ENCODE peak calls at places on chromosomes 5 and 9, in ten cellular contexts. T, P, V, X, B, G, Q, I, H and R are unnamed samples.

GRCh38 chr5:55620009-55620770 is 85.4 kb upstream of the PLPP1 start:
- DNase-seq in T (no peak), P (no peak), V (no peak), X (no peak), B (no peak), G (no peak), Q (no peak), I (no peak), H (no peak), R (no peak)

GRCh38 chr9:3916984-3917383 is 382.9 kb downstream of the GLIS3 start:
- DNase-seq in T (no peak), P (peak; percentile 93), V (peak; percentile 84), X (no peak), B (no peak), G (no peak), Q (no peak), I (no peak), H (no peak), R (peak; percentile 73)

GRCh38 chr9:84738353-84738752 is 68.8 kb downstream of the NTRK2 start:
- DNase-seq in T (no peak), P (no peak), V (no peak), X (no peak), B (no peak), G (no peak), Q (no peak), I (no peak), H (no peak), R (no peak)

GRCh38 chr9:105842023-105842644 is 147.8 kb downstream of the TMEM38B start:
- DNase-seq in T (no peak), P (peak; percentile 59), V (peak; percentile 41), X (peak; percentile 48), B (no peak), G (peak; percentile 19), Q (peak; percentile 56), I (no peak), H (no peak), R (peak; percentile 44)

GRCh38 chr9:112037281-112038016 is 137.6 kb downstream of the SUSD1 start:
- DNase-seq in T (no peak), P (peak; percentile 55), V (peak; percentile 78), X (peak; percentile 96), B (no peak), G (peak; percentile 82), Q (peak; percentile 68), I (no peak), H (no peak), R (peak; percentile 60)

GRCh38 chr9:19470981-19471650 is 62.3 kb downstream of the ACER2 start:
- DNase-seq in T (no peak), P (peak; percentile 36), V (peak; percentile 39), X (no peak), B (no peak), G (no peak), Q (no peak), I (no peak), H (no peak), R (no peak)

GRCh38 chr5:150036513-150036912 is 36.0 kb downstream of the HMGXB3 start:
- DNase-seq in T (peak; percentile 35), P (peak; percentile 94), V (peak; percentile 94), X (no peak), B (peak; percentile 36), G (peak; percentile 94), Q (peak; percentile 99), I (peak; percentile 81), H (no peak), R (peak; percentile 100)

GRCh38 chr5:158716668-158717067 is 383.0 kb downstream of the EBF1 start:
- DNase-seq in T (no peak), P (no peak), V (no peak), X (no peak), B (no peak), G (no peak), Q (no peak), I (no peak), H (no peak), R (no peak)

GRCh38 chr9:115132648-115133047 is 14.7 kb upstream of the TNC start:
- DNase-seq in T (peak; percentile 20), P (peak; percentile 64), V (no peak), X (no peak), B (peak; percentile 40), G (no peak), Q (peak; percentile 85), I (peak; percentile 82), H (no peak), R (peak; percentile 90)

GRCh38 chr9:32738501-32739172 is 44.7 kb upstream of the TMEM215 start:
- DNase-seq in T (no peak), P (no peak), V (no peak), X (no peak), B (no peak), G (no peak), Q (no peak), I (no peak), H (no peak), R (peak; percentile 54)

GRCh38 chr9:133113928-133114351 is 7.1 kb downstream of the RALGDS start:
- DNase-seq in T (peak; percentile 41), P (no peak), V (no peak), X (no peak), B (peak; percentile 49), G (no peak), Q (no peak), I (peak; percentile 47), H (peak; percentile 57), R (no peak)

GRCh38 chr9:133113163-133113927 is 7.7 kb downstream of the RALGDS start:
- DNase-seq in T (peak; percentile 64), P (no peak), V (no peak), X (no peak), B (peak; percentile 78), G (peak; percentile 43), Q (no peak), I (peak; percentile 83), H (peak; percentile 83), R (peak; percentile 65)

GRCh38 chr9:133114886-133115603 is 6.0 kb downstream of the RALGDS start:
- DNase-seq in T (peak; percentile 18), P (no peak), V (no peak), X (peak; percentile 54), B (no peak), G (no peak), Q (no peak), I (peak; percentile 27), H (peak; percentile 53), R (no peak)

GRCh38 chr9:133115604-133116345 is 5.3 kb downstream of the RALGDS start:
- DNase-seq in T (peak; percentile 10), P (no peak), V (no peak), X (peak; percentile 94), B (no peak), G (no peak), Q (peak; percentile 62), I (peak; percentile 30), H (peak; percentile 49), R (peak; percentile 61)

GRCh38 chr9:133114451-133114885 is 6.6 kb downstream of the RALGDS start:
- DNase-seq in T (peak; percentile 63), P (no peak), V (no peak), X (no peak), B (peak; percentile 65), G (peak; percentile 57), Q (no peak), I (peak; percentile 79), H (peak; percentile 55), R (no peak)
- H3K4me3 ChIP-seq in T (peak overlapping the region; percentile 49), P (no peak overlapping the region), V (no peak overlapping the region), X (no peak overlapping the region), B (no peak overlapping the region), G (no peak overlapping the region), Q (no peak overlapping the region), I (no peak overlapping the region), H (no peak overlapping the region), R (no peak overlapping the region)

DNA sequence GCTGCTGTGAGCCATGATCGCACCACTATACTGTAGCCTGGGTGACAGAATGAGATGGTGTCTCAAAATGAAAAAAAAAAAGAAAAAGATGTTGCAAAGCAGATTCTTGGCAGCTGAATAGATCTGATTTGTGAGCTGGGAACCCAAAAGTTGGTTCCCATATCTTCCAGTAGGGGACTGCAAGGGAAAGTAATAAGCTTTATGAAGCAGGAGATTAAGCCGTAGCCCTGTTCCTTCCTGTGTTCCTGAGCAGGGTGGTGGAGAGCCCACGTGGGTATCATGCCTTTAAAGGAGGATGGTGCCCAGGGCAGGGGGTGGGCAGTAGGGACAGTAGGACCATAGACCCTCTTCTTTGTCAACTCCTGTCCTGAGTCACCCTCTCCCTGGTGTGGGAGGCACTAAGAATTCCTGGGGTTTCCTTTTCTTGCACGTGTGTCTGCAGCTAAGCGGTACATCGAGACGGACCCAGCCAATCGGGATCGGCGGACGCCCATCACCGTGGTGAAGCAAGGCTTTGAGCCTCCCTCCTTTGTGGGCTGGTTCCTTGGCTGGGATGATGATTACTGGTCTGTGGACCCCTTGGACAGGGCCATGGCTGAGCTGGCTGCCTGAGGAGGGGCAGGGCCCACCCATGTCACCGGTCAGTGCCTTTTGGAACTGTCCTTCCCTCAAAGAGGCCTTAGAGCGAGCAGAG is 37.9 kb downstream of the STOM start:
- DNase-seq in T (no peak), P (peak; percentile 67), V (peak; percentile 84), X (no peak), B (no peak), G (peak; percentile 36), Q (peak; percentile 46), I (no peak), H (no peak), R (peak; percentile 77)
- TF ChIP-seq CTCF in T (peak; percentile 46), P (peak; percentile 50), V (peak; percentile 76), X (no peak), B (peak; percentile 30), G (peak; percentile 36), Q (peak; percentile 51), I (peak; percentile 41), H (peak; percentile 35), R (peak; percentile 54)

DNA sequence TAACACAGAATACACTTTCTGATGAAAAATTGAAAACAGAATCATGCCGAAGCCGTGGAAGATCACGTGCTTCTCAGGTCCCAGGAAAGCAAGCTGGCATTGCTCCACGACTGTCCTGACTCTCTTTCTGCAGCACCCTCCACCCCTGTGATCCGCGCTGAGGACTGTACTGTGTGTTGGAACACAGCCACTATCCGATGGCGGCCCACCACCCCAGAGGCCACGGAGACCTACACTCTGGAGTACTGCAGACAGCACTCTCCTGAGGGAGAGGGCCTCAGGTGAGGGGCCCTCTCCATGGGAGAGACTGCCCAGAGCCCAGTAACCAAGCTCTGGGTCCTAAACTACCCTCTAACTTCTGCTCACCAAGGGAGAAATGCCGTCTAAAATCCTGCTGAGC is 73.3 kb downstream of the CMYA5 start:
- DNase-seq in T (no peak), P (no peak), V (no peak), X (no peak), B (no peak), G (no peak), Q (no peak), I (no peak), H (no peak), R (no peak)
- H3K4me3 ChIP-seq in T (no peak overlapping the region), P (no peak overlapping the region), V (no peak overlapping the region), X (no peak overlapping the region), B (no peak overlapping the region), G (no peak overlapping the region), Q (no peak overlapping the region), I (no peak overlapping the region), H (no peak overlapping the region), R (no peak overlapping the region)

GRCh38 chr9:116152390-116152789 is 1.2 kb upstream of the PAPPA start:
- DNase-seq in T (no peak), P (no peak), V (no peak), X (no peak), B (no peak), G (no peak), Q (no peak), I (no peak), H (no peak), R (peak; percentile 68)
- TF ChIP-seq CTCF in T (peak; percentile 48), P (peak; percentile 47), V (peak; percentile 38), X (no peak), B (peak; percentile 48), G (peak; percentile 37), Q (peak; percentile 16), I (no peak), H (peak; percentile 17), R (peak; percentile 50)